ENCODE peak calls at places on chromosomes 6 and 20, in eight cellular contexts. I, T, F, C, H, Z, U and E are unnamed samples.

GRCh38 chr6:53044071-53044470 is 21.1 kb upstream of the FBXO9 start:
- DNase-seq in I (peak), Z (no peak), F (no peak), H (no peak), T (no peak), U (no peak), C (no peak), E (no peak)

GRCh38 chr6:113654396-113654795 is 202.7 kb upstream of the MARCKS start:
- DNase-seq in F (no peak), Z (no peak), U (peak), I (peak), H (peak), T (no peak), C (no peak), E (no peak)

GRCh38 chr20:40848530-40848929 is 159.5 kb upstream of the MAFB start:
- DNase-seq in Z (no peak), I (no peak), C (no peak), U (no peak), H (no peak), T (no peak), F (no peak), E (no peak)

GRCh38 chr6:3484240-3484639 is 27.4 kb upstream of the SLC22A23 start:
- DNase-seq in Z (no peak), C (no peak), I (peak), U (no peak), H (no peak), T (no peak), F (no peak), E (peak)

GRCh38 chr6:36874016-36874442 is 574 bp downstream of the PPIL1 start:
- DNase-seq in F (peak), H (peak), U (no peak), C (no peak), Z (no peak), T (no peak), I (no peak), E (no peak)

GRCh38 chr6:119545245-119545644 is 195.7 kb upstream of the MAN1A1 start:
- DNase-seq in H (no peak), I (no peak), F (no peak), U (no peak), T (no peak), C (no peak), Z (no peak), E (no peak)

GRCh38 chr6:74603676-74604075 is 602.2 kb downstream of the COL12A1 start:
- DNase-seq in T (no peak), U (no peak), F (no peak), H (no peak), C (no peak), Z (no peak), I (no peak), E (no peak)

GRCh38 chr20:19540401-19540800 is 217.7 kb upstream of the RIN2 start:
- DNase-seq in H (no peak), C (no peak), F (no peak), I (no peak), U (no peak), T (no peak), Z (no peak), E (no peak)

GRCh38 chr6:34544776-34545471 is 11.2 kb downstream of the SPDEF start:
- DNase-seq in H (no peak), C (no peak), F (no peak), T (no peak), I (no peak), U (no peak), Z (peak), E (no peak)

GRCh38 chr6:17542243-17542642 is 57.9 kb upstream of the FAM8A1 start:
- DNase-seq in U (no peak), I (no peak), Z (no peak), C (no peak), F (no peak), T (no peak), H (no peak), E (no peak)

GRCh38 chr20:23227976-23228375 is 122.6 kb upstream of the NXT1 start:
- DNase-seq in Z (no peak), I (no peak), F (no peak), C (peak), H (no peak), U (no peak), T (no peak), E (no peak)

GRCh38 chr6:166007349-166008263 is 160.0 kb downstream of the TBXT start:
- DNase-seq in I (no peak), T (no peak), Z (peak), U (peak), F (peak), C (no peak), H (peak), E (no peak)

GRCh38 chr20:37538003-37538402 is 10.3 kb upstream of the BLCAP start:
- DNase-seq in U (no peak), H (no peak), Z (no peak), I (peak), T (no peak), F (no peak), C (peak), E (no peak)

GRCh38 chr6:109705258-109705657 is 14.2 kb downstream of the FIG4 start:
- DNase-seq in I (peak), T (peak), H (peak), Z (no peak), C (peak), F (peak), U (peak), E (peak)

GRCh38 chr20:23082846-23083552 is 3.1 kb downstream of the CD93 start:
- DNase-seq in T (no peak), H (no peak), Z (peak), U (no peak), C (no peak), I (no peak), F (peak), E (no peak)

GRCh38 chr6:130426078-130426726 is 60.4 kb downstream of the TMEM200A start:
- DNase-seq in U (no peak), C (no peak), T (no peak), Z (no peak), H (no peak), F (no peak), I (peak), E (peak)

DNA sequence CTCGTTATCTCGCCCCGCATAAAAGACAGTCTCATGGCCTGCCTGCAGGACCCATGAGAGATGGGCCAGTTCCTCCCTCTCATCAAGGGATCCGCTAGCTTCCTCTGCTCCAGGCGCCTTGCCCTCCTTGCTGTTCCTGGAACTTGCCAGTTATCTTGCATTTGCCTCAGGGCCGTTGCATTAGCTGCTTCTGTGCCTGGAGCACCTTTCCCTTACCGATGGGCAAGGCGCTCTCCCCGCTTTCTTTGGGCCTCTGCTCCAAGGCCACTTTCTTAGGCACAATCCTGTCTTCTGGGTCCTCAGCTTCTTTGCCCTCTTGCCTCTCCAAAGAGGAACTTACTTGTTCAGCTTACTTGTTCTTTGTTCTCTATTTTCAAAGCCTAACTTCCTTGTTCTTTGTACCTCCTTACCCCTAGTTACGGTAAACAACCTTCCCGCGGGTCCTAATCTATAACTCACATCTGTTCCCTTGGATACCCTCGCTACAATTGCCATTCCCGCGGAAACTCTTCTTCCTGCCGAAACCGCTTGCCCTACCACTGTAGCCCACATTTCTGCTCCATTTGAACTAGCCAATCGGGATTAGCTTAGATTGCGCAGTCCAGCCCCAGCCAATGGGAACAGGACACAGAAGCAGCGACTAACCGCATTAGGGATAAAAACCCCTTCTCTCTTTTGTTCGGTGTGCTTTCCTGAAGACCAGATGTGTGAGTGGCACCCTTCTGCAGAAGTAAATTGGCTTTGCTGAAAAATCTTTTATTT is 887 bp upstream of the NSFL1C start:
- DNase-seq in F (no peak), Z (no peak), T (no peak), U (no peak), I (no peak), C (peak), H (no peak), E (no peak)
- H3K4me3 ChIP-seq in F (no peak), Z (peak), T (peak), U (peak), I (peak), C (peak), H (peak), E (no peak)

DNA sequence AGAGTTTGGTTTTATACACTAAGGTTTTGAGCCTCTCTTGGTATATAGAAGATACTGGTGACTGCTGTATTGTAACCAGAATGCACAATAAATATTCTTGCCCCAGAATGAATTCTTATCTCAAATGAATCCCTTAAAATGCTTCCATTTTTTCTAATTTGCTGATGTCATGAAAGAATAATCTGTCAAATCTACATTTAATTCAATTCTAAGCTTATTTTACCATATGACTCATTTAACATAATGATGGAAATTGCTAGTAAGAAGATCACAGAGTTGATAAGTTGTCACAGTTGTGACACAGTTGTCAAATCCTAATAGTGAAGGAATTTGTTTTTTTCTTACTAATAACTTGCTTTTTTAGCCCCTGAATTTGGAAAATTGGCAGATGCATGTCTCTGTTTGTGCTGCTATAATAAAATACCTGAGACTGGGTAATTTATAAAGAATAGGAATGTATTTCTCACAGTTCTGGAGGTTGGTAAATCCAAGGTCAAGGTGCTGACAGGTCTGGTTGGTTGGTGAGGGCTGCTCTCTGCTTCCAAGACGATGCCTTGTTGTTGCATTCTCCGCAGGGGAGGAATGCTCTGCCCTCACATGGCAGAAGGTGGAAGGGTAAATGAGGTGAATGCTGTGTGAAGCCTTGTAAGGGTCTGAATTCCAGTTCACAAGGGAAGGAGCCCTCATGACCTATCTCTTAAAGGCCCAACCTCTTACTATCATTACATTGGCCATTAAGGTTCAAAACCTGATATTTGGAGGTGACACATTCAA is 4.7 kb downstream of the ECT2L start:
- DNase-seq in F (no peak), T (no peak), C (no peak), U (no peak), I (no peak), Z (no peak), H (no peak), E (no peak)
- TF ChIP-seq CTCF in F (no peak), T (no peak), C (peak), U (no peak), I (peak), Z (no peak), H (no peak), E (peak)

DNA sequence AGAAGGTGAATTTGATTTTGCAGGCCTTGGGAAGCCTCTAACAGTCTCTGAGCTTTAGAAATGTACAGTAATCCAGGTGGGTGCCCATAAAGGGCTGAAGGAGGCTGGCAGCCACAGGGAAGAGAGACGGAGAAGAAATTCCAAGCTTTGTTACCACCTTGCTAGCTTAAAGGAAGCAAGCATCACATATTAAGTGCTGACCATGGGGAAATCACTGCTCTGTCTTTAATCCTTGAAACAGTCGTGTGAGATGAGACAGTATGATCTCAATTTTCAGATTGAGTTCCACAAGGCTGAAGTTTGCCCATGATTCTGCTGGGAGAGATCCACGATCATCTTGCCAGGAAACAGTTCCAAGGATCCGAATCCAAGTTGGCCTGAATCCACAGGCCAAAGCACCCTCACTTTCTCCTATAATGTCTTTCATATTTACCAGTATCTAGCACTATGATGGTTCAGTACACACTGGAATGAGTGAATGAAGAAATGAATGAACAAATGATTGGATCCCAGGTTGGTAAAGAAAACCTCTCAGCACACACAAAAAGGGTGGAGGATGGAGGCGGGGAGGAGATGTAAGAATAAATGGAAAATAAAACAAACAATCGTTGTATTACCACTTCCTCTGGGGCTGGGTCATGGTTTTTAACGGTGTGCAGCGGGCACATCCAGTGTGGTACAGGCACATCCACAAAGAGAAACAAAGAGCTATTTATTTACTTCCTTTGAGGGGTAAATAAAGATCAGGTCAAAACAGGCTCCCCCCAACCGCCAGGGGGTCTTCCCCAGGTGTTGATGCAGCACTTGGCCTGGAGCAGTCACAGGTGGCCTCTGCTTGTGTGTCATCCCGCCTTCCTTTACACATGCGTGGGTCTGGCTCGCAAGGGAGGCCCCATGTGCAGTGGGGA is 28.2 kb upstream of the TAF8 start:
- DNase-seq in Z (no peak), T (peak), I (no peak), F (no peak), C (no peak), H (no peak), U (no peak), E (no peak)
- H3K4me3 ChIP-seq in Z (no peak), T (peak), I (no peak), F (no peak), C (no peak), H (no peak), U (no peak), E (no peak)

GRCh38 chr20:57443866-57444265 is 52.7 kb downstream of the RBM38 start:
- DNase-seq in F (no peak), T (no peak), Z (no peak), H (no peak), U (no peak), C (no peak), I (no peak), E (no peak)
- TF ChIP-seq CTCF in F (no peak), T (no peak), Z (no peak), H (no peak), U (no peak), C (no peak), I (no peak), E (no peak)

GRCh38 chr20:50055524-50056083 is 57.3 kb downstream of the UBE2V1 start:
- DNase-seq in C (no peak), T (no peak), F (no peak), Z (no peak), I (no peak), H (no peak), U (no peak), E (no peak)

GRCh38 chr20:50056408-50056926 is 56.5 kb downstream of the UBE2V1 start:
- DNase-seq in I (no peak), Z (no peak), F (no peak), H (no peak), C (no peak), T (no peak), U (no peak), E (no peak)

GRCh38 chr20:50058646-50059398 is 54.1 kb downstream of the UBE2V1 start:
- DNase-seq in I (no peak), U (no peak), Z (no peak), C (no peak), F (no peak), H (no peak), T (no peak), E (no peak)

GRCh38 chr20:50056951-50057403 is 56.0 kb downstream of the UBE2V1 start:
- DNase-seq in C (no peak), H (no peak), Z (no peak), I (no peak), T (no peak), U (no peak), F (no peak), E (no peak)

GRCh38 chr20:50057409-50058053 is 55.4 kb downstream of the UBE2V1 start:
- DNase-seq in H (no peak), C (no peak), F (no peak), Z (no peak), I (no peak), U (no peak), T (no peak), E (no peak)
- H3K4me3 ChIP-seq in H (no peak), C (no peak), F (no peak), Z (no peak), I (no peak), U (no peak), T (no peak), E (no peak)